ENCODE peak calls at places on chromosomes 5 and 9, in four cellular contexts. S is fibroblast of the conjunctiva, Z is LHCN-M2, W is AG09309. B is an unnamed sample.

GRCh38 chr5:156096259-156096658 is 230.7 kb upstream of the SGCD start:
- DNase-seq in S (no peak), W (peak; percentile 48), Z (no peak), B (no peak)

GRCh38 chr9:68981825-68982224 is 32.1 kb downstream of the PRKACG start:
- DNase-seq in W (no peak), Z (no peak), S (no peak), B (peak; percentile 65)

GRCh38 chr9:134738869-134739659 is 97.5 kb downstream of the COL5A1 start:
- DNase-seq in W (no peak), Z (peak; percentile 77), S (peak; percentile 24), B (no peak)

GRCh38 chr5:127053049-127053448 is 20.3 kb downstream of the C5orf63 start:
- DNase-seq in Z (no peak), W (no peak), S (no peak), B (no peak)

GRCh38 chr9:26264709-26265601 is 586.7 kb upstream of the TUSC1 start:
- DNase-seq in Z (peak; percentile 92), W (peak; percentile 90), S (peak; percentile 40), B (no peak)

GRCh38 chr5:137710086-137710485 is 25.8 kb downstream of the KLHL3 start:
- DNase-seq in W (no peak), Z (peak; percentile 19), S (no peak), B (no peak)

GRCh38 chr9:82091100-82091499 is 102.5 kb downstream of the SPATA31D1 start:
- DNase-seq in S (no peak), Z (no peak), W (no peak), B (no peak)

GRCh38 chr9:5872496-5872895 is 18.2 kb upstream of the MLANA start:
- DNase-seq in S (no peak), W (no peak), Z (no peak), B (no peak)